ENCODE peak calls at places on chromosomes 13 and 19, in ten cellular contexts. D is fibroblast of the aortic adventitia; R is neural crest cell; K is tibial artery; I is foreskin fibroblast; E is foreskin keratinocyte; F is AG10803; W is ascending aorta; V is cardiac muscle cell; C is CD4-positive, alpha-beta T cell. M is an unnamed sample.
A peak's percentile ranks its signal among the peaks of the same experiment; 100 is the strongest.

GRCh38 chr13:43266953-43267615 is 243.7 kb downstream of the DNAJC15 start:
- DNase-seq in D (no peak), R (no peak), K (no peak), I (no peak), E (no peak), F (no peak), W (no peak), V (no peak), C (no peak), M (no peak)

GRCh38 chr13:93957371-93957770 is 522.1 kb downstream of the DCT start:
- DNase-seq in D (no peak), R (no peak), K (no peak), I (peak; percentile 12), E (no peak), F (no peak), W (no peak), V (no peak), C (no peak), M (no peak)

GRCh38 chr13:59490651-59491050 is 673.1 kb downstream of the DIAPH3 start:
- DNase-seq in D (no peak), R (no peak), K (no peak), I (no peak), E (peak; percentile 30), F (no peak), W (no peak), V (no peak), C (no peak), M (no peak)

GRCh38 chr13:99237981-99238662 is 20.1 kb downstream of the GPR18 start:
- DNase-seq in D (no peak), R (no peak), K (no peak), I (no peak), E (no peak), F (no peak), W (no peak), V (no peak), C (no peak), M (no peak)

GRCh38 chr19:45773384-45773783 is 4.3 kb upstream of the SIX5 start:
- DNase-seq in D (no peak), R (no peak), K (no peak), I (no peak), E (no peak), F (no peak), W (no peak), V (no peak), C (no peak), M (no peak)

GRCh38 chr13:39765801-39766463 is 110.5 kb downstream of the COG6 start:
- DNase-seq in D (no peak), R (no peak), K (no peak), I (peak; percentile 66), E (peak; percentile 40), F (peak; percentile 56), W (no peak), V (no peak), C (no peak), M (peak; percentile 80)

GRCh38 chr13:46698015-46698414 is 98.9 kb downstream of the ESD start:
- DNase-seq in D (no peak), R (no peak), K (peak; percentile 93), I (no peak), E (no peak), F (no peak), W (peak; percentile 15), V (no peak), C (no peak), M (no peak)

GRCh38 chr13:113187905-113188595 is 20.4 kb downstream of the PCID2 start:
- DNase-seq in D (no peak), R (no peak), K (no peak), I (no peak), E (no peak), F (no peak), W (no peak), V (no peak), C (no peak), M (peak; percentile 31)

GRCh38 chr19:18147396-18147795 is 5.6 kb upstream of the PIK3R2 start:
- DNase-seq in D (no peak), R (no peak), K (no peak), I (no peak), E (no peak), F (no peak), W (no peak), V (no peak), C (no peak), M (no peak)

GRCh38 chr13:73765651-73766384 is 368.4 kb downstream of the KLF12 start:
- DNase-seq in D (peak; percentile 68), R (peak; percentile 60), K (peak; percentile 78), I (peak; percentile 14), E (peak; percentile 17), F (peak; percentile 23), W (peak; percentile 33), V (peak; percentile 93), C (peak; percentile 90), M (peak; percentile 98)

GRCh38 chr13:113364371-113364932 is 522 bp upstream of the GRTP1 start:
- DNase-seq in D (no peak), R (peak; percentile 31), K (peak; percentile 66), I (peak; percentile 40), E (no peak), F (no peak), W (no peak), V (peak; percentile 42), C (no peak), M (no peak)

GRCh38 chr13:31069808-31070544 is 91.7 kb downstream of the HSPH1 start:
- DNase-seq in D (no peak), R (no peak), K (no peak), I (no peak), E (no peak), F (no peak), W (no peak), V (no peak), C (no peak), M (no peak)

GRCh38 chr19:2228157-2229030 is 7.7 kb downstream of the PLEKHJ1 start:
- DNase-seq in D (no peak), R (no peak), K (no peak), I (no peak), E (no peak), F (no peak), W (no peak), V (no peak), C (no peak), M (no peak)
- TF ChIP-seq CTCF in D (no peak), R (no peak), K (no peak), I (no peak), E (no peak), F (no peak), W (no peak), V (no peak), C (no peak), M (no peak)

GRCh38 chr19:49362926-49363264 is 679 bp upstream of the TEAD2 start:
- DNase-seq in D (no peak), R (no peak), K (peak; percentile 86), I (no peak), E (no peak), F (peak; percentile 33), W (no peak), V (peak; percentile 51), C (no peak), M (no peak)

GRCh38 chr19:49362048-49362925 is at the start of gene TEAD2:
- DNase-seq in D (peak; percentile 31), R (peak; percentile 61), K (peak; percentile 90), I (peak; percentile 83), E (peak; percentile 28), F (peak; percentile 46), W (no peak), V (peak; percentile 83), C (no peak), M (peak; percentile 85)

GRCh38 chr19:49364083-49364687 is 508 bp downstream of the DKKL1 start:
- DNase-seq in D (no peak), R (no peak), K (peak; percentile 71), I (no peak), E (no peak), F (no peak), W (no peak), V (no peak), C (no peak), M (no peak)

GRCh38 chr19:49361438-49362047 is 673 bp downstream of the TEAD2 start:
- DNase-seq in D (peak; percentile 81), R (peak; percentile 57), K (peak; percentile 91), I (peak; percentile 96), E (peak; percentile 42), F (peak; percentile 81), W (peak; percentile 23), V (peak; percentile 91), C (no peak), M (peak; percentile 88)

DNA sequence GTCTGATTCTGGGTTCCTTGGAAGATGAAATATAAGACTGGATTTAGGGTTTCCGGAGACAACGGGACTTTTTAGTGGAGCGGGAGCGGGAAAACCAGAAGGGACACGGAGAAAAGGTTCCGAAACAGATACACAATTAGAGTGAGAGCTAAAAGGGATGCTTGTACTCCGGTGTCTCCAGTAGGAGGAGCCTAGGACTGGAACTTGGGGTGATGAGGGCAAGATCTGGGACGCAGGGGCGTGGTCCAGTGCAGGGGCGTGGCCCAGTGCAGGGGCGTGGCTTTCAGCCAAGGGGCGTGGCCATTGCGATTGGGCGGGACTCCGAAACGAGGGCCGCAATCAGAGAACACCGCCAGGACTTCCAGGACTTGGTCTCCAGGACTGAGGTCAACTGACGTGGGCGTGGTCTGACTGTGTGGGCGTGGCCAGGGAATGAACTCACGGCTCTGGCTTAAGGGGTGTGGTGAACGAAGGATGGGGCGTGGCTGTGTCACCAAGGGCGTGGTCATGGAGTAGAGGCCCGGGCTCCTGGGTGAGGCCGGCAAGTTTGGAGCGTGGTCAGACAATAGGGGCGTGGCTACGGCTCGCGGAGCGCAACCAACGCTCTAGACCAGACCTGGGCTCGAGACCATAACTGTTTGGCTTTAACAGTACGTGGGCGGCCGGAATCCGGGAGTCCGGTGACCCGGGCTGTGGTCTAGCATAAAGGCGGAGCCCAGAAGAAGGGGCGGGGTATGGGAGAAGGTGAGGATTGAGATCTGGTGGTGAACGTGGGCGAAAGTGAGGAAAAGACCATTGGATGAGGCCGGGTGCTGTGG is at the start of gene DKKL1:
- DNase-seq in D (peak; percentile 99), R (peak; percentile 100), K (peak; percentile 100), I (peak; percentile 99), E (peak; percentile 98), F (peak; percentile 98), W (peak; percentile 98), V (peak; percentile 100), C (peak; percentile 36), M (peak; percentile 98)
- TF ChIP-seq CTCF in D (no peak), R (peak; percentile 22), K (peak; percentile 10), I (no peak), E (peak; percentile 67), F (peak; percentile 38), W (no peak), V (peak; percentile 6), C (no peak), M (peak; percentile 35)

DNA sequence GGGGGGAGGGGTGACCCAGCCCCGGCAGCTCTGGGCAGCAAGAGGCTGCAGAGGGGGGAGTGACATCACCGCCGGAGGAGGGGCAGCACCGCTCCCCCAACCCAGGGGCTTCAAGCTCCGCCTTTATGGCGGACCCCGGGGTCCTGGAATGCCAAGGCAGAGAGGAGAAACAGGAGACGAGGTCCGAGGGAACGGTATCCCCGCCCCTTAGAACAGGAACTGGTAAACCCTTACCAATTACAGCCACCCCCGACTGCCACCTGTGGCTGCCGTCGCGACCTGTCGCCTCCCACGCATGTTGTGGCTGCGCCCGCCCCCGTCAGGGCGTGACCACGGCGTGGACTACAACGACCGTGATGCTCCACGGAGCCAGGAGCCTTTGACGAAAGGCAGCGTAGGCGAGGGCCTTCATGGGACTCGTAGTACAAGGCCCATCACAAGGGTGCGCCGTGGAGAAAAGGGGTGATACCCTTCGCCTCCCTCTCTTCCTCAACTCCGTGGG is 4.1 kb upstream of the KCNC3 start:
- DNase-seq in D (peak; percentile 72), R (peak; percentile 72), K (peak; percentile 84), I (peak; percentile 77), E (peak; percentile 66), F (peak; percentile 78), W (peak; percentile 74), V (peak; percentile 95), C (peak; percentile 80), M (peak; percentile 91)
- TF ChIP-seq CTCF in D (no peak), R (peak; percentile 28), K (no peak), I (no peak), E (no peak), F (peak; percentile 14), W (no peak), V (peak; percentile 6), C (peak; percentile 21), M (no peak)

GRCh38 chr19:41297628-41298326 is 12.2 kb upstream of the CCDC97 start:
- DNase-seq in D (no peak), R (no peak), K (peak; percentile 70), I (no peak), E (no peak), F (no peak), W (no peak), V (no peak), C (no peak), M (no peak)
- TF ChIP-seq CTCF in D (no peak), R (no peak), K (no peak), I (no peak), E (no peak), F (no peak), W (no peak), V (no peak), C (no peak), M (no peak)

M was measured in A673.